ENCODE peak calls at places on chromosomes 1 and 21, in eight cellular contexts. L is endothelial cell, Y is GDM1, E is NCI-H524, W is hippocampal formation, K is Right ventricle myocardium inferior, C is GM19239, B is brain pericyte. N is an unnamed sample.

GRCh38 chr1:119547306-119547705 is 40.3 kb downstream of the HSD3B1 start:
- DNase-seq in L (no peak), Y (no peak), E (no peak), W (no peak), K (no peak), C (no peak), B (no peak), N (no peak)

GRCh38 chr1:172497230-172497629 is 35.7 kb upstream of the SUCO start:
- DNase-seq in L (peak; percentile 21), Y (no peak), E (no peak), W (no peak), K (no peak), C (no peak), B (no peak), N (peak; percentile 32)

GRCh38 chr1:206935491-206936067 is 10.7 kb downstream of the PIGR start:
- DNase-seq in L (peak; percentile 88), Y (peak; percentile 39), E (no peak), W (no peak), K (no peak), C (no peak), B (no peak), N (peak; percentile 59)

GRCh38 chr1:19949016-19949415 is 25.6 kb upstream of the PLA2G2E start:
- DNase-seq in L (no peak), Y (no peak), E (no peak), W (no peak), K (no peak), C (no peak), B (no peak), N (no peak)

GRCh38 chr1:93177991-93178390 is 2.2 kb downstream of the TMED5 start:
- DNase-seq in L (no peak), Y (no peak), E (no peak), W (no peak), K (no peak), C (no peak), B (no peak), N (no peak)

GRCh38 chr1:109655624-109656519 is at the start of gene GSTM4:
- DNase-seq in L (peak; percentile 63), Y (peak; percentile 44), E (peak; percentile 5), W (peak; percentile 72), K (peak; percentile 93), C (peak; percentile 80), B (peak; percentile 44), N (peak; percentile 89)

GRCh38 chr1:58754056-58754613 is 29.7 kb downstream of the JUN start:
- DNase-seq in L (no peak), Y (no peak), E (no peak), W (no peak), K (no peak), C (no peak), B (no peak), N (no peak)

GRCh38 chr1:33045814-33046213 is 9.1 kb upstream of the AK2 start:
- DNase-seq in L (no peak), Y (no peak), E (no peak), W (no peak), K (no peak), C (no peak), B (no peak), N (no peak)

GRCh38 chr1:17540255-17541001 is 930 bp downstream of the ARHGEF10L start:
- DNase-seq in L (peak; percentile 39), Y (no peak), E (peak; percentile 73), W (no peak), K (peak; percentile 79), C (no peak), B (no peak), N (peak; percentile 85)

GRCh38 chr1:211036701-211037494 is 97.0 kb downstream of the KCNH1 start:
- DNase-seq in L (no peak), Y (no peak), E (no peak), W (no peak), K (no peak), C (no peak), B (peak; percentile 77), N (no peak)

GRCh38 chr1:26297057-26297790 is 9.2 kb downstream of the UBXN11 start:
- DNase-seq in L (no peak), Y (no peak), E (no peak), W (no peak), K (no peak), C (no peak), B (no peak), N (no peak)

GRCh38 chr1:61050541-61051454 is 31.6 kb upstream of the NFIA start:
- DNase-seq in L (peak; percentile 53), Y (no peak), E (no peak), W (peak; percentile 59), K (peak; percentile 85), C (no peak), B (no peak), N (peak; percentile 86)

GRCh38 chr21:29217818-29218252 is 80.9 kb upstream of the BACH1 start:
- DNase-seq in L (no peak), Y (no peak), E (no peak), W (no peak), K (no peak), C (no peak), B (peak; percentile 57), N (no peak)

GRCh38 chr1:51170342-51170741 is 65.7 kb upstream of the RNF11 start:
- DNase-seq in L (no peak), Y (no peak), E (no peak), W (no peak), K (no peak), C (no peak), B (no peak), N (no peak)

GRCh38 chr1:31054958-31055481 is 10.5 kb downstream of the PUM1 start:
- DNase-seq in L (no peak), Y (no peak), E (no peak), W (no peak), K (no peak), C (no peak), B (no peak), N (no peak)

GRCh38 chr1:237851209-237851845 is 39.4 kb downstream of the ZP4 start:
- DNase-seq in L (peak; percentile 71), Y (no peak), E (peak; percentile 9), W (peak; percentile 10), K (no peak), C (no peak), B (no peak), N (peak; percentile 50)

GRCh38 chr1:226880372-226881287 is 10.2 kb downstream of the PSEN2 start:
- DNase-seq in L (no peak), Y (no peak), E (no peak), W (no peak), K (no peak), C (no peak), B (no peak), N (no peak)